ENCODE peak calls at places on chromosomes 4 and X, in seven cellular contexts. C is fibroblast of mammary gland; M is stimulated activated CD4-positive, alpha-beta T cell treated with anti-CD3 and anti-CD28 coated beads, TNF-alpha, amount 100 ng/mL, for 1 hour; J is A172; L is epithelial cell of esophagus; K is heart right ventricle; D is nucleus accumbens. X is an unnamed sample.
A peak's percentile ranks its signal among the peaks of the same experiment; 100 is the strongest.

GRCh38 chr4:141329174-141329569 is 108.5 kb downstream of the ZNF330 start:
- DNase-seq in J (no peak), D (no peak), M (no peak), K (no peak), C (peak; percentile 92), L (peak; percentile 83), X (peak; percentile 48)

GRCh38 chr4:25172964-25173917 is 13.0 kb upstream of the SEPSECS start:
- DNase-seq in C (peak; percentile 100), M (no peak), D (no peak), J (peak; percentile 96), K (no peak), L (peak; percentile 98), X (peak; percentile 99)

GRCh38 chr4:78019494-78019893 is 37.6 kb upstream of the FRAS1 start:
- DNase-seq in L (no peak), C (no peak), M (no peak), D (no peak), K (no peak), J (no peak), X (no peak)

GRCh38 chr4:1684756-1685603 is 867 bp upstream of the FAM53A start:
- DNase-seq in K (no peak), J (no peak), L (no peak), D (no peak), C (no peak), M (no peak), X (no peak)

GRCh38 chrX:23644744-23645143 is 22.5 kb upstream of the PRDX4 start:
- DNase-seq in L (no peak), M (no peak), D (no peak), J (no peak), C (no peak), K (no peak), X (no peak)

GRCh38 chr4:100208459-100208858 is 18.2 kb upstream of the DDIT4L start:
- DNase-seq in J (no peak), C (peak; percentile 61), M (no peak), L (peak; percentile 3), K (no peak), D (no peak), X (no peak)

GRCh38 chrX:138847930-138848329 is 136.4 kb upstream of the FGF13 start:
- DNase-seq in K (no peak), J (no peak), M (no peak), C (peak; percentile 42), D (no peak), L (peak; percentile 47), X (peak; percentile 32)

GRCh38 chr4:80307183-80307735 is 28.3 kb upstream of the CFAP299 start:
- DNase-seq in L (peak; percentile 71), J (peak; percentile 74), D (no peak), C (no peak), K (no peak), M (no peak), X (peak; percentile 78)

GRCh38 chr4:106495498-106495897 is 126.9 kb upstream of the GIMD1 start:
- DNase-seq in K (no peak), L (no peak), M (no peak), C (peak; percentile 89), D (no peak), J (no peak), X (no peak)

X was measured in bronchial epithelial cell.